ENCODE peak calls at places on chromosomes 5 and 9, in five cellular contexts. R is ELF-1, H is AG08396, Z is astrocyte of the cerebellum, U is H7. Y is an unnamed sample.

GRCh38 chr5:146849694-146850093 is 28.9 kb downstream of the PPP2R2B start:
- DNase-seq in R (no peak), H (no peak), Z (no peak), U (no peak), Y (no peak)

GRCh38 chr9:134185536-134186011 is 21.2 kb upstream of the RNU6ATAC start:
- DNase-seq in R (no peak), H (no peak), Z (no peak), U (peak; percentile 41), Y (no peak)

GRCh38 chr9:77810637-77811119 is 162.6 kb upstream of the GNA14 start:
- DNase-seq in R (no peak), H (no peak), Z (no peak), U (no peak), Y (no peak)

GRCh38 chr5:132195727-132196126 is 31.9 kb downstream of the P4HA2 start:
- DNase-seq in R (no peak), H (no peak), Z (no peak), U (no peak), Y (no peak)

GRCh38 chr9:92455217-92455616 is 27.1 kb downstream of the ASPN start:
- DNase-seq in R (peak; percentile 48), H (no peak), Z (no peak), U (peak; percentile 40), Y (no peak)

GRCh38 chr5:27479859-27480258 is 441.5 kb upstream of the CDH9 start:
- DNase-seq in R (no peak), H (no peak), Z (no peak), U (no peak), Y (no peak)

GRCh38 chr9:129436751-129437625 is 183.9 kb downstream of the C9orf50 start:
- DNase-seq in R (peak; percentile 65), H (peak; percentile 84), Z (no peak), U (peak; percentile 90), Y (no peak)

GRCh38 chr5:102930244-102930643 is 175.1 kb downstream of the PAM start:
- DNase-seq in R (peak; percentile 11), H (no peak), Z (no peak), U (no peak), Y (no peak)

GRCh38 chr9:31745886-31746285 is 638.6 kb upstream of the ACO1 start:
- DNase-seq in R (no peak), H (no peak), Z (no peak), U (no peak), Y (no peak)

GRCh38 chr5:80502795-80503194 is 14.9 kb downstream of the FAM151B start:
- DNase-seq in R (no peak), H (no peak), Z (no peak), U (no peak), Y (no peak)

GRCh38 chr5:21219255-21219654 is 1231.3 kb upstream of the CDH18 start:
- DNase-seq in R (no peak), H (no peak), Z (no peak), U (no peak), Y (no peak)

GRCh38 chr9:127796899-127797370 is 5.7 kb upstream of the FPGS start:
- DNase-seq in R (no peak), H (no peak), Z (no peak), U (no peak), Y (no peak)

GRCh38 chr5:149271717-149272558 is at the start of gene AFAP1L1:
- DNase-seq in R (peak; percentile 54), H (peak; percentile 86), Z (no peak), U (peak; percentile 92), Y (no peak)

Y was measured in activated gamma-delta T cell treated with anti-CD3 and anti-CD28 coated beads, Interleukin-2, amount 50 U/mL, for 16 hours.